ENCODE peak calls at places on chromosome 14, in five cellular contexts. U, P, A, N and B are unnamed samples.

GRCh38 chr14:91249841-91250616 is 5.5 kb upstream of the GPR68 start:
- DNase-seq in U (no peak), P (no peak), A (no peak), N (no peak), B (peak)

GRCh38 chr14:47549886-47550285 is 125.5 kb downstream of the MDGA2 start:
- DNase-seq in U (no peak), P (no peak), A (no peak), N (no peak), B (no peak)

GRCh38 chr14:83994020-83994419 is 1535.9 kb upstream of the FLRT2 start:
- DNase-seq in U (no peak), P (no peak), A (no peak), N (no peak), B (no peak)

GRCh38 chr14:91067186-91067585 is 6.7 kb upstream of the RPS6KA5 start:
- DNase-seq in U (no peak), P (no peak), A (no peak), N (no peak), B (no peak)

GRCh38 chr14:54116163-54116562 is 159.5 kb upstream of the BMP4 start:
- DNase-seq in U (no peak), P (no peak), A (no peak), N (no peak), B (no peak)

GRCh38 chr14:43949410-43949809 is 557.7 kb downstream of the FSCB start:
- DNase-seq in U (no peak), P (no peak), A (no peak), N (no peak), B (no peak)

GRCh38 chr14:101224356-101225115 is 321.0 kb upstream of the RTL1 start:
- DNase-seq in U (no peak), P (no peak), A (peak), N (peak), B (no peak)

GRCh38 chr14:29858299-29858698 is 69.3 kb downstream of the PRKD1 start:
- DNase-seq in U (no peak), P (no peak), A (no peak), N (no peak), B (no peak)

GRCh38 chr14:50964683-50965390 is 20.6 kb upstream of the PYGL start:
- DNase-seq in U (no peak), P (peak), A (no peak), N (peak), B (no peak)

GRCh38 chr14:39265032-39265431 is 31.3 kb downstream of the MIA2 start:
- DNase-seq in U (peak), P (no peak), A (no peak), N (no peak), B (peak)

GRCh38 chr14:51846631-51847488 is 13.6 kb upstream of the GNG2 start:
- DNase-seq in U (no peak), P (no peak), A (no peak), N (peak), B (peak)

GRCh38 chr14:52547526-52547925 is 4.8 kb downstream of the TXNDC16 start:
- DNase-seq in U (no peak), P (no peak), A (no peak), N (no peak), B (no peak)

GRCh38 chr14:22112004-22112403 is 438.4 kb upstream of the OR4E1 start:
- DNase-seq in U (no peak), P (no peak), A (no peak), N (no peak), B (no peak)

GRCh38 chr14:20606190-20606901 is 15.2 kb upstream of the RNASE12 start:
- DNase-seq in U (no peak), P (peak), A (no peak), N (no peak), B (peak)

GRCh38 chr14:87108726-87109125 is 884.3 kb downstream of the GALC start:
- DNase-seq in U (no peak), P (no peak), A (no peak), N (no peak), B (no peak)

GRCh38 chr14:31895206-31895605 is 181.9 kb upstream of the ARHGAP5 start:
- DNase-seq in U (no peak), P (no peak), A (no peak), N (no peak), B (no peak)

GRCh38 chr14:40417777-40418401 is 985.7 kb upstream of the FBXO33 start:
- DNase-seq in U (peak), P (no peak), A (no peak), N (no peak), B (peak)

GRCh38 chr14:101236496-101237240 is 324.6 kb upstream of the DIO3 start:
- DNase-seq in U (no peak), P (no peak), A (no peak), N (peak), B (no peak)

GRCh38 chr14:53979141-53979673 is 22.6 kb upstream of the BMP4 start:
- DNase-seq in U (no peak), P (no peak), A (no peak), N (no peak), B (no peak)

GRCh38 chr14:48670939-48671338 is 915.2 kb downstream of the RPS29 start:
- DNase-seq in U (no peak), P (no peak), A (no peak), N (no peak), B (no peak)

GRCh38 chr14:23066855-23067744 is 9.8 kb upstream of the CDH24 start:
- DNase-seq in U (no peak), P (no peak), A (no peak), N (no peak), B (no peak)

GRCh38 chr14:69943084-69943797 is 64.0 kb downstream of the SMOC1 start:
- DNase-seq in U (no peak), P (no peak), A (no peak), N (no peak), B (no peak)

GRCh38 chr14:90849787-90850444 is 33.7 kb upstream of the TTC7B start:
- DNase-seq in U (no peak), P (no peak), A (no peak), N (no peak), B (no peak)

GRCh38 chr14:56212541-56212940 is 94.3 kb downstream of the PELI2 start:
- DNase-seq in U (no peak), P (no peak), A (no peak), N (no peak), B (peak)

GRCh38 chr14:54654600-54654999 is 87.7 kb downstream of the SAMD4A start:
- DNase-seq in U (no peak), P (no peak), A (no peak), N (no peak), B (no peak)

GRCh38 chr14:74941676-74942097 is 13.7 kb downstream of the PGF start:
- DNase-seq in U (no peak), P (no peak), A (no peak), N (peak), B (no peak)

GRCh38 chr14:90534091-90534837 is 137.4 kb downstream of the CALM1 start:
- DNase-seq in U (no peak), P (no peak), A (no peak), N (no peak), B (no peak)

GRCh38 chr14:56659964-56660551 is 80.5 kb downstream of the TMEM260 start:
- DNase-seq in U (peak), P (no peak), A (no peak), N (no peak), B (peak)

GRCh38 chr14:75452324-75452723 is 24.5 kb downstream of the JDP2 start:
- DNase-seq in U (no peak), P (no peak), A (no peak), N (no peak), B (no peak)

GRCh38 chr14:92409069-92409468 is 86.1 kb downstream of the SLC24A4 start:
- DNase-seq in U (no peak), P (no peak), A (no peak), N (peak), B (peak)

GRCh38 chr14:42994001-42994736 is 1387.5 kb downstream of the LRFN5 start:
- DNase-seq in U (no peak), P (no peak), A (no peak), N (no peak), B (no peak)

GRCh38 chr14:32078794-32079663 is 1.9 kb downstream of the ARHGAP5 start:
- DNase-seq in U (peak), P (no peak), A (no peak), N (no peak), B (no peak)

DNA sequence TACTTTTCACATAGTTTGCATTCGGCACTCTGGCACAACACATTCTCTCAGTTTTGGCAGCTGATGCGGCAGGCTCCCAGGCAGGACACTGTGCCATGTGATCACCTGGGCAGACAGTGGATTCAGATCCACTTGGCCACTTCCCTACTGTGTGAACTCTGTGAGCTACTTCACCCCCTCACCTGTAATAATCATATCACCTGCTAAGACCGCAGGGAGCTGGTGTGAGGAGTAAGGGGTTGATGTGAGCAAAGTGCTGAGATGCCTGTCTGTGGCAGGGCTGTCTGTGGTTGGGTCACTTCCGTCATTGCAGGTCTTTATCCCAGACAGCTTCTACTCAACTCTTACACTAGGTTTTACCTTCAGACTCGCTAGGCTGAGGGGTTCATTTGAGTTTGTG is 50.4 kb upstream of the AMN start:
- DNase-seq in U (no peak), P (no peak), A (no peak), N (no peak), B (no peak)
- H3K27ac ChIP-seq in U (no peak), P (no peak), A (no peak), N (no peak), B (no peak)

DNA sequence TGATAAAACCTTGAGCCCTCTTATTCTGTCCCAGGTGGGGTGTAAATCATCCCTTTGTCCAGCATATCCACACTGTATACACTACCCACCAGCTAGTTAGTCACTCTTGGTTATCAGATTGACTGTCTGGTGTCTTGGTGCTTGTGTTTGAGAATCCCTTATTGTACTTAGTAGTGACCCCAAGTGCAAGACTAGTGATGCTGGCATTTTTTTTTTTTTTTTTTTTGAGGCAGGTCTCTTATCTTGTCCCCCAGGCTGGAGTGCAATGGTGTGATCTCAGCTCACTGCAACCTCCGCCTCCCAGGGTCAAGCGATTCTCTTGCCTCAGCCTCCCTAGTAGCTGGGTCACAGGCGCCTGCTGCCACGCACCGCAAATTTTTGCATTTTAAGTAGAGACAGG is 5.8 kb downstream of the VRK1 start:
- DNase-seq in U (no peak), P (no peak), A (no peak), N (no peak), B (no peak)
- TF ChIP-seq POLR2AphosphoS5 in U (no peak), P (no peak), A (no peak), N (no peak), B (no peak)

GRCh38 chr14:95147597-95147996 is 9.7 kb downstream of the DICER1 start:
- DNase-seq in U (no peak), P (no peak), A (no peak), N (no peak), B (no peak)

GRCh38 chr14:95143813-95144620 is 13.3 kb downstream of the DICER1 start:
- DNase-seq in U (no peak), P (no peak), A (no peak), N (no peak), B (no peak)

GRCh38 chr14:95144849-95145248 is 12.5 kb downstream of the DICER1 start:
- DNase-seq in U (no peak), P (no peak), A (no peak), N (no peak), B (no peak)

GRCh38 chr14:95149441-95149840 is 7.9 kb downstream of the DICER1 start:
- DNase-seq in U (no peak), P (no peak), A (no peak), N (no peak), B (no peak)

GRCh38 chr14:95146079-95146771 is 11.1 kb downstream of the DICER1 start:
- DNase-seq in U (no peak), P (peak), A (no peak), N (no peak), B (peak)
- H3K27ac ChIP-seq in U (no peak), P (peak), A (peak), N (no peak), B (no peak)

GRCh38 chr14:89232366-89233070 is 184.5 kb downstream of the FOXN3 start:
- DNase-seq in U (no peak), P (no peak), A (no peak), N (no peak), B (no peak)
- TF ChIP-seq POLR2AphosphoS5 in U (no peak), P (no peak), A (no peak), N (no peak), B (no peak)

DNA sequence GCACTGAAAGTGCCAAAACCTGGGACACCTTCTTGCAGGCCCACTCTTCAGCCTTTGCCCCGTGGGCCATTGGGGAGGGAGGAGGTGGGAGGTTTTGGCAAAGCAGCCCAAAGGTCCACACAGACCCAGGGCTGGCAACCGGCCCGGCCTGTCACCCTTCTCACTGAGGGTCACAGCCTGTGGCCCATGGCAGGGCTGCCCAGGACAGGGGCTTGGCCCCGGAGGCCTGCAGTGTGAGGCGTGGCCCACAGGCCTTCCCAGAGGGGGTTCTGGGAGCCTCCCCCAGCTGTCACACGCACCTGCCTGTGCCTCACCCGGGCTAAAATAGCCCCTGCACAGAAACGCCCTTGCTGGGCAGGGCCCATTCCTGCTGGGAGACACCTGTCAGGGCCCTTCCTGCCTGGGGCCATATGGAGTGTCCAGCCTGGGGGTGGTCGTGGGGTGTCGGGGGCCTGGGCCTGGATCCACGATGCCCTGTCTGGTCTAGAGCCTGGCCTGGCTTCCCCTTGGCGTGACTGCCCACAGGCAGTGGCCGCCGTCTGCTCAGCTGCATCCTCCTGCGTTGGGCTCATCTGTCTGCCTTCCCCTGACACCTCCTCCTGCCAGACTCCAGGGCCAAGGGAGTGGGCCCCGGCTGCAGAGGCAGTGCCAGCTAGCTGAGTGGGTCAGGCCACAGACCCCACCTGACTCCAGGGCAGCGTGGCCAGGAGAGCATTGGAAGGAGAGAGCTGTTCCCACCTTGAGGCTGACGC is 19.2 kb downstream of the PACS2 start:
- DNase-seq in U (no peak), P (no peak), A (no peak), N (no peak), B (no peak)
- H3K27ac ChIP-seq in U (no peak), P (no peak), A (no peak), N (no peak), B (no peak)

DNA sequence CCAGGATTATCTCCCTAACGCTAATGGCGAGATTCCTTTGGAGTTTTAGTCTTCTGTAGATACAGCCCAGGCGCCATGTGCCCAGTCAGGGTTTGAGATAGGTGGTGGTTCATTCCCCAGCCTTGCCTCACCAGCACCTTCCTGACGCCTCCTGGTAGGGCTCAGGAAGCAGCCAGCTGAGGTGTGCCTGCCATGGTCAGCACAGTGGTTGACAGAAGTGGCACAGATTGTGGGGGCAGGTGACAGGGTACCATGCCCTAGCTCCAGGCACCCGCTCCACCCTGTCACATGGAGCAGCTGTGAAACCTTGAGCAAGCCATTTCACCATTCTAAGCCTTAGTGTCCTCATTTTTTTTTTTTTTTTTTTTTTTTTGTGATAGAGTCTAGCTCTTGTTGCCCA is 45.6 kb downstream of the EVL start:
- DNase-seq in U (no peak), P (no peak), A (no peak), N (no peak), B (no peak)
- TF ChIP-seq POLR2AphosphoS5 in U (no peak), P (no peak), A (no peak), N (no peak), B (no peak)